ENCODE peak calls at places on chromosomes 11 and 22, in ten cellular contexts. One of them, this sample, is unnamed. For H3K4me1 and H3K27me3, the result is how much of the 10 kb centered on the place peaks cover.

GRCh38 chr11:60378359-60378758 is at the start of gene MS4A7:
- DNase-seq in cardiac muscle cell: no peak
- DNase-seq in tibial artery: peak
- DNase-seq in GM23248: no peak
- DNase-seq in pancreas: no peak
- DNase-seq in lower lobe of right lung: peak
- DNase-seq in heart left ventricle: peak
- DNase-seq in colonic mucosa: no peak
- DNase-seq in PC-9: no peak
- DNase-seq in CD4-positive, alpha-beta memory T cell: no peak
- DNase-seq in this sample: no peak

GRCh38 chr11:8297781-8298440 is 34.2 kb upstream of the LMO1 start:
- DNase-seq in heart left ventricle: no peak
- DNase-seq in colonic mucosa: no peak
- DNase-seq in lower lobe of right lung: no peak
- DNase-seq in tibial artery: peak
- DNase-seq in cardiac muscle cell: no peak
- DNase-seq in GM23248: no peak
- DNase-seq in CD4-positive, alpha-beta memory T cell: no peak
- DNase-seq in pancreas: no peak
- DNase-seq in PC-9: no peak
- DNase-seq in this sample: no peak

GRCh38 chr22:29338398-29338797 is 22.9 kb upstream of the RASL10A start:
- DNase-seq in colonic mucosa: no peak
- DNase-seq in heart left ventricle: no peak
- DNase-seq in tibial artery: no peak
- DNase-seq in CD4-positive, alpha-beta memory T cell: no peak
- DNase-seq in PC-9: no peak
- DNase-seq in pancreas: no peak
- DNase-seq in cardiac muscle cell: no peak
- DNase-seq in GM23248: no peak
- DNase-seq in lower lobe of right lung: no peak
- DNase-seq in this sample: no peak

GRCh38 chr22:46797355-46797754 is 34.9 kb downstream of the TBC1D22A start:
- DNase-seq in heart left ventricle: no peak
- DNase-seq in PC-9: no peak
- DNase-seq in lower lobe of right lung: no peak
- DNase-seq in cardiac muscle cell: peak
- DNase-seq in CD4-positive, alpha-beta memory T cell: no peak
- DNase-seq in GM23248: peak
- DNase-seq in colonic mucosa: no peak
- DNase-seq in pancreas: no peak
- DNase-seq in tibial artery: peak
- DNase-seq in this sample: no peak

GRCh38 chr11:12007769-12008737 is at the start of gene DKK3:
- DNase-seq in cardiac muscle cell: peak
- DNase-seq in PC-9: no peak
- DNase-seq in lower lobe of right lung: no peak
- DNase-seq in colonic mucosa: no peak
- DNase-seq in pancreas: no peak
- DNase-seq in heart left ventricle: peak
- DNase-seq in GM23248: peak
- DNase-seq in tibial artery: peak
- DNase-seq in CD4-positive, alpha-beta memory T cell: no peak
- DNase-seq in this sample: no peak

GRCh38 chr11:36499325-36499724 is 10.7 kb downstream of the TRAF6 start:
- DNase-seq in tibial artery: no peak
- DNase-seq in GM23248: no peak
- DNase-seq in heart left ventricle: no peak
- DNase-seq in PC-9: no peak
- DNase-seq in lower lobe of right lung: no peak
- DNase-seq in colonic mucosa: no peak
- DNase-seq in cardiac muscle cell: no peak
- DNase-seq in CD4-positive, alpha-beta memory T cell: no peak
- DNase-seq in pancreas: no peak
- DNase-seq in this sample: no peak

GRCh38 chr11:28243596-28243995 is 135.4 kb downstream of the METTL15 start:
- DNase-seq in tibial artery: no peak
- DNase-seq in cardiac muscle cell: no peak
- DNase-seq in GM23248: peak
- DNase-seq in colonic mucosa: no peak
- DNase-seq in PC-9: no peak
- DNase-seq in heart left ventricle: no peak
- DNase-seq in pancreas: no peak
- DNase-seq in lower lobe of right lung: no peak
- DNase-seq in CD4-positive, alpha-beta memory T cell: no peak
- DNase-seq in this sample: no peak

GRCh38 chr22:30386960-30387848 is at the start of gene RNF215:
- DNase-seq in heart left ventricle: peak
- DNase-seq in PC-9: peak
- DNase-seq in CD4-positive, alpha-beta memory T cell: peak
- DNase-seq in lower lobe of right lung: peak
- DNase-seq in tibial artery: peak
- DNase-seq in pancreas: peak
- DNase-seq in cardiac muscle cell: peak
- DNase-seq in GM23248: peak
- DNase-seq in colonic mucosa: peak
- DNase-seq in this sample: peak

GRCh38 chr11:15938983-15939382 is 417.4 kb downstream of the SOX6 start:
- DNase-seq in heart left ventricle: no peak
- DNase-seq in colonic mucosa: no peak
- DNase-seq in lower lobe of right lung: no peak
- DNase-seq in cardiac muscle cell: no peak
- DNase-seq in pancreas: no peak
- DNase-seq in CD4-positive, alpha-beta memory T cell: no peak
- DNase-seq in tibial artery: no peak
- DNase-seq in PC-9: no peak
- DNase-seq in GM23248: no peak
- DNase-seq in this sample: no peak
- H3K27ac ChIP-seq in heart left ventricle: no peak
- H3K27ac ChIP-seq in colonic mucosa: no peak
- H3K27ac ChIP-seq in lower lobe of right lung: no peak
- H3K27ac ChIP-seq in cardiac muscle cell: no peak
- H3K27ac ChIP-seq in pancreas: no peak
- H3K27ac ChIP-seq in CD4-positive, alpha-beta memory T cell: no peak
- H3K27ac ChIP-seq in tibial artery: no peak
- H3K27ac ChIP-seq in PC-9: no peak
- H3K27ac ChIP-seq in GM23248: no peak
- H3K27ac ChIP-seq in this sample: no peak

GRCh38 chr22:22920910-22921550 is 33.4 kb downstream of the IGLL5 start:
- DNase-seq in cardiac muscle cell: no peak
- DNase-seq in colonic mucosa: no peak
- DNase-seq in tibial artery: no peak
- DNase-seq in GM23248: no peak
- DNase-seq in lower lobe of right lung: no peak
- DNase-seq in heart left ventricle: no peak
- DNase-seq in pancreas: no peak
- DNase-seq in CD4-positive, alpha-beta memory T cell: no peak
- DNase-seq in PC-9: no peak
- DNase-seq in this sample: no peak

GRCh38 chr22:22920104-22920654 is 32.6 kb downstream of the IGLL5 start:
- DNase-seq in cardiac muscle cell: no peak
- DNase-seq in pancreas: no peak
- DNase-seq in tibial artery: no peak
- DNase-seq in colonic mucosa: no peak
- DNase-seq in PC-9: no peak
- DNase-seq in GM23248: no peak
- DNase-seq in CD4-positive, alpha-beta memory T cell: no peak
- DNase-seq in lower lobe of right lung: no peak
- DNase-seq in heart left ventricle: no peak
- DNase-seq in this sample: no peak

GRCh38 chr22:22922954-22923319 is 35.3 kb downstream of the IGLL5 start:
- DNase-seq in pancreas: no peak
- DNase-seq in cardiac muscle cell: no peak
- DNase-seq in lower lobe of right lung: no peak
- DNase-seq in CD4-positive, alpha-beta memory T cell: no peak
- DNase-seq in colonic mucosa: no peak
- DNase-seq in GM23248: no peak
- DNase-seq in tibial artery: no peak
- DNase-seq in heart left ventricle: no peak
- DNase-seq in PC-9: no peak
- DNase-seq in this sample: no peak

GRCh38 chr22:22923379-22923778 is 35.8 kb downstream of the IGLL5 start:
- DNase-seq in CD4-positive, alpha-beta memory T cell: no peak
- DNase-seq in PC-9: no peak
- DNase-seq in cardiac muscle cell: no peak
- DNase-seq in colonic mucosa: no peak
- DNase-seq in GM23248: no peak
- DNase-seq in tibial artery: no peak
- DNase-seq in heart left ventricle: no peak
- DNase-seq in lower lobe of right lung: no peak
- DNase-seq in pancreas: no peak
- DNase-seq in this sample: no peak

GRCh38 chr22:22921575-22921974 is 34.0 kb downstream of the IGLL5 start:
- DNase-seq in tibial artery: no peak
- DNase-seq in CD4-positive, alpha-beta memory T cell: no peak
- DNase-seq in pancreas: no peak
- DNase-seq in cardiac muscle cell: no peak
- DNase-seq in PC-9: no peak
- DNase-seq in lower lobe of right lung: no peak
- DNase-seq in heart left ventricle: no peak
- DNase-seq in colonic mucosa: no peak
- DNase-seq in GM23248: no peak
- DNase-seq in this sample: no peak
- H3K4me1 ChIP-seq in tibial artery: under half
- H3K4me1 ChIP-seq in CD4-positive, alpha-beta memory T cell: under half
- H3K4me1 ChIP-seq in pancreas: under half
- H3K4me1 ChIP-seq in cardiac muscle cell: under half
- H3K4me1 ChIP-seq in PC-9: under half
- H3K4me1 ChIP-seq in lower lobe of right lung: under half
- H3K4me1 ChIP-seq in heart left ventricle: under half
- H3K4me1 ChIP-seq in colonic mucosa: under half
- H3K4me1 ChIP-seq in GM23248: under half
- H3K4me1 ChIP-seq in this sample: under half

DNA sequence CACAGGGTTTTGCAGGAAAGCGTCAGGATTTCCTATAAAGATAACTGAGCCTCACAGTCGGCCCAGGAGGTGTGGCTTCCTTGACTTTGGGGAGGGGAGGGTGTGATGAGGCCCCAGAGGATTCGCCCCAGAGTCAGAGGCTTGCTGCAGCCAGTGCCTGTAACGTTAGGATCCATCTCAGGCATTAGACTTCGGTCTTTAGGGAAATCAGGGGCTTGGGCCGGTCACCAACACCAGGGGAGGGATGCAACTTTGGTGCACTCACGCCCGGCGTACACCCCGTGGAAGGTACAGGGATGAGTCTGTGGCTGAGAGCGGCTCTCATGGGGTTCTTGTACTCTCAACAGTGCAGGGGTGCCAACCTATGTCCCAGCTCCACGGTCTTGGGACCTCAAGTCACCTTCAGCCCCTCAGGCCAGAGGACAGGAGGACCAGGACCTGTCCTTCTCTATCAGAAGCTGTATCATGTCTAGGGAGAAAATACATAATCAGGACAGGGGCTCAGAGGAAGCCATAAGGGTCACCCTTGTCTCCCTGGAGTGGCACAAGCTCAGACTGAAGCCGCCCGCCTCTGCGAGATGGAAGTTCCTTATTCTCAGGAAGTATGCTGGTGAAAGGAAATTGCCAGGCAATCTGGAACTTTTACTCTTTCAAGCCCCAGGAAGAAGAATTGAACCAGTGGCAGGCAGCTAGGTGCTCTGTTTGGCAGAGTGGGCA is 5.5 kb upstream of the ANO1 start:
- DNase-seq in CD4-positive, alpha-beta memory T cell: no peak
- DNase-seq in pancreas: no peak
- DNase-seq in colonic mucosa: no peak
- DNase-seq in GM23248: no peak
- DNase-seq in tibial artery: no peak
- DNase-seq in cardiac muscle cell: no peak
- DNase-seq in lower lobe of right lung: no peak
- DNase-seq in heart left ventricle: no peak
- DNase-seq in PC-9: no peak
- DNase-seq in this sample: no peak
- H3K27me3 ChIP-seq in CD4-positive, alpha-beta memory T cell: under half
- H3K27me3 ChIP-seq in pancreas: under half
- H3K27me3 ChIP-seq in colonic mucosa: under half
- H3K27me3 ChIP-seq in GM23248: half or more
- H3K27me3 ChIP-seq in tibial artery: under half
- H3K27me3 ChIP-seq in cardiac muscle cell: half or more
- H3K27me3 ChIP-seq in lower lobe of right lung: under half
- H3K27me3 ChIP-seq in heart left ventricle: under half
- H3K27me3 ChIP-seq in PC-9: under half
- H3K27me3 ChIP-seq in this sample: under half

DNA sequence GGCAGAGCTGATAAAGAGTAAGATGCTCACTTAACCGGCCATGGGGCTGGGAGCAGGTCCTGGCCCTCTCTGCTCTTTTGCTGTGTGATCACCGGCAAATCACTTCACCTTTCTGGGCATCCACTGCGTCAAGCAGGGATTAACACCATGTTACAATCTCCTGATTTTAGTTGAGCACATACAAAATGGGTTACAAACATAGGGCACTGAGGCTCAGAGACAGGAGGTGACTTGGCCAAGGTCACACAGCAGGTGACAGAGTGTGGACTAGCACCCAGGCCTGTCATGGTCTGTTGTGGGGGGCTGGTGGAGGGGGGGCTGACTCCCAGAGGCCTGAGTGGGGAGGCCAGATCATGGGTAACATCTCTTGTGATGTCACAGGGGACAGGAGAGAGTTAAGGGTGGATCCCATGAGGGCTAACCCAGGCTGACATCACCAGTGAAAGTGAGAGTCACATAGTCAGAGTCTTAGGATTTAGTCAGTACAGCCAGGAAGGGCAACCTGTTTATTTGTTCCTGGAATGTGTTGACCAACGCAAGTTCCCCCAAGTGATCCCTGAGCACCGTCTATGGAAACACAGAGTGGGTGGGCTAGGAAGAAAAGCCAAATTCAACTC is 27.8 kb downstream of the GDPD5 start:
- DNase-seq in lower lobe of right lung: no peak
- DNase-seq in GM23248: peak
- DNase-seq in heart left ventricle: no peak
- DNase-seq in tibial artery: no peak
- DNase-seq in cardiac muscle cell: no peak
- DNase-seq in colonic mucosa: no peak
- DNase-seq in pancreas: no peak
- DNase-seq in CD4-positive, alpha-beta memory T cell: no peak
- DNase-seq in PC-9: no peak
- DNase-seq in this sample: no peak
- H3K27ac ChIP-seq in lower lobe of right lung: peak
- H3K27ac ChIP-seq in GM23248: no peak
- H3K27ac ChIP-seq in heart left ventricle: no peak
- H3K27ac ChIP-seq in tibial artery: peak
- H3K27ac ChIP-seq in cardiac muscle cell: no peak
- H3K27ac ChIP-seq in colonic mucosa: no peak
- H3K27ac ChIP-seq in pancreas: no peak
- H3K27ac ChIP-seq in CD4-positive, alpha-beta memory T cell: no peak
- H3K27ac ChIP-seq in PC-9: peak
- H3K27ac ChIP-seq in this sample: no peak

DNA sequence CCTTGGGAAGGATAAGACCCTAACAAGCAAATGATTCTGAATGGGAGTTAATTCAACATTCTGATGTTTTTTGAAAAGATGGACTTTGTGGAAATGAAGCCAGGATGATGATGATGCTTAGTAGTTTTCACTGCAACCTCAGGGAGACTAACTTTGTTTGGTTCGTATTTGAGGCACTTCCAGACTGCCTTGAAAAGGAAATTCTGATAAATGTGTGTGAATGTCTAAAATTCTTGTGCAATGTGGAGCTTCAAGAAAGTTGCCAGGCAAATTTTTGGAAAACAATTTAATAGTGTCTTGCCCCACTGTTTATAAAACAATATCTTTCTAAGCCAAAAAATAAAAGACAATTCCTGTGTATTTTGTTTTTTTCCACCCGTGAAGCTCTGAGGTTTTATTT is 11.2 kb upstream of the NAV2 start:
- DNase-seq in pancreas: no peak
- DNase-seq in PC-9: no peak
- DNase-seq in CD4-positive, alpha-beta memory T cell: no peak
- DNase-seq in heart left ventricle: no peak
- DNase-seq in GM23248: peak
- DNase-seq in colonic mucosa: no peak
- DNase-seq in tibial artery: no peak
- DNase-seq in cardiac muscle cell: no peak
- DNase-seq in lower lobe of right lung: no peak
- DNase-seq in this sample: no peak
- H3K4me1 ChIP-seq in pancreas: under half
- H3K4me1 ChIP-seq in PC-9: under half
- H3K4me1 ChIP-seq in CD4-positive, alpha-beta memory T cell: under half
- H3K4me1 ChIP-seq in heart left ventricle: under half
- H3K4me1 ChIP-seq in GM23248: under half
- H3K4me1 ChIP-seq in colonic mucosa: under half
- H3K4me1 ChIP-seq in tibial artery: under half
- H3K4me1 ChIP-seq in cardiac muscle cell: under half
- H3K4me1 ChIP-seq in lower lobe of right lung: under half
- H3K4me1 ChIP-seq in this sample: under half

This sample was measured in CD8-positive, alpha-beta memory T cell.